ENCODE peak calls at places on chromosomes 2 and 18, in five cellular contexts. J, X, Z, A and I are unnamed samples.

GRCh38 chr2:68203587-68203986 is 45.9 kb downstream of the PNO1 start:
- DNase-seq in A (no peak), X (no peak), J (no peak), Z (no peak), I (no peak)

GRCh38 chr2:156206355-156206754 is 126.2 kb downstream of the NR4A2 start:
- DNase-seq in J (no peak), Z (no peak), X (no peak), A (no peak), I (no peak)

GRCh38 chr2:207251573-207252192 is 85.9 kb upstream of the KLF7 start:
- DNase-seq in Z (no peak), J (no peak), X (no peak), A (no peak), I (no peak)

GRCh38 chr2:85248741-85249524 is 78.9 kb downstream of the TGOLN2 start:
- DNase-seq in Z (no peak), X (no peak), J (peak; percentile 29), A (no peak), I (peak; percentile 89)

GRCh38 chr2:174675615-174676014 is 78.0 kb upstream of the WIPF1 start:
- DNase-seq in J (no peak), Z (no peak), A (no peak), X (no peak), I (no peak)

GRCh38 chr2:213846856-213847255 is 562.6 kb downstream of the SPAG16 start:
- DNase-seq in X (no peak), A (no peak), Z (no peak), J (no peak), I (no peak)

GRCh38 chr2:28654981-28655322 is 96.7 kb upstream of the PPP1CB start:
- DNase-seq in X (no peak), J (no peak), Z (no peak), A (no peak), I (no peak)

GRCh38 chr2:122514451-122514996 is 759.1 kb downstream of the TSN start:
- DNase-seq in X (no peak), Z (no peak), A (no peak), J (no peak), I (no peak)

GRCh38 chr2:9423922-9424272 is 443 bp downstream of the CPSF3 start:
- DNase-seq in A (peak; percentile 24), J (no peak), Z (no peak), X (no peak), I (peak; percentile 2)

GRCh38 chr2:231934441-231935206 is 8.4 kb upstream of the NPPC start:
- DNase-seq in Z (no peak), X (no peak), A (peak; percentile 52), J (no peak), I (no peak)

GRCh38 chr2:142325870-142326269 is 195.1 kb upstream of the LRP1B start:
- DNase-seq in J (no peak), X (no peak), Z (no peak), A (no peak), I (no peak)

GRCh38 chr2:189570565-189570964 is 10.0 kb downstream of the SLC40A1 start:
- DNase-seq in A (peak; percentile 74), Z (no peak), J (no peak), X (no peak), I (no peak)
- TF ChIP-seq JUND in A (no peak), Z (no peak), J (no peak), X (no peak), I (peak; percentile 36)

GRCh38 chr2:169294001-169294675 is 68.2 kb downstream of the LRP2 start:
- DNase-seq in Z (no peak), J (no peak), A (peak; percentile 53), X (no peak), I (peak; percentile 63)
- TF ChIP-seq JUND in Z (no peak), J (no peak), A (no peak), X (no peak), I (no peak)

GRCh38 chr18:38940475-38940862 is 1374.9 kb upstream of the CELF4 start:
- DNase-seq in J (no peak), X (no peak), A (no peak), Z (no peak), I (no peak)

GRCh38 chr18:38944446-38945024 is 1378.9 kb upstream of the CELF4 start:
- DNase-seq in J (no peak), A (no peak), X (no peak), Z (no peak), I (no peak)

GRCh38 chr18:38940863-38941531 is 1375.4 kb upstream of the CELF4 start:
- DNase-seq in Z (no peak), A (peak; percentile 57), J (peak; percentile 77), X (peak; percentile 15), I (peak; percentile 1)
- TF ChIP-seq JUND in Z (peak; percentile 52), A (peak; percentile 59), J (peak; percentile 68), X (peak; percentile 10), I (no peak)

GRCh38 chr2:212723226-212723625 is 184.6 kb upstream of the ERBB4 start:
- DNase-seq in A (no peak), J (no peak), X (no peak), Z (no peak), I (no peak)
- TF ChIP-seq JUND in A (no peak), J (no peak), X (no peak), Z (no peak), I (no peak)

GRCh38 chr2:160917850-160918249 is 242.4 kb upstream of the TANK start:
- DNase-seq in J (no peak), Z (no peak), A (no peak), X (no peak), I (no peak)
- TF ChIP-seq JUND in J (no peak), Z (no peak), A (no peak), X (no peak), I (no peak)